ENCODE peak calls at places on chromosomes 5 and 9, in six cellular contexts. One of them, this sample, is unnamed.

GRCh38 chr5:142175039-142175438 is 66.5 kb downstream of the NDFIP1 start:
- DNase-seq in endodermal cell: peak
- DNase-seq in neural progenitor cell: no peak
- DNase-seq in cardiac muscle cell: no peak
- DNase-seq in ovary: no peak
- DNase-seq in coronary artery: no peak
- DNase-seq in this sample: no peak

GRCh38 chr5:149636191-149636860 is 55.0 kb downstream of the ARHGEF37 start:
- DNase-seq in cardiac muscle cell: no peak
- DNase-seq in neural progenitor cell: no peak
- DNase-seq in endodermal cell: no peak
- DNase-seq in coronary artery: no peak
- DNase-seq in ovary: no peak
- DNase-seq in this sample: no peak

GRCh38 chr9:35110327-35110758 is 5.3 kb downstream of the ATOSB start:
- DNase-seq in cardiac muscle cell: no peak
- DNase-seq in neural progenitor cell: no peak
- DNase-seq in ovary: no peak
- DNase-seq in endodermal cell: no peak
- DNase-seq in coronary artery: peak
- DNase-seq in this sample: no peak

GRCh38 chr9:78026416-78026815 is 5.2 kb downstream of the GNAQ start:
- DNase-seq in endodermal cell: no peak
- DNase-seq in neural progenitor cell: no peak
- DNase-seq in cardiac muscle cell: no peak
- DNase-seq in ovary: no peak
- DNase-seq in coronary artery: no peak
- DNase-seq in this sample: no peak

GRCh38 chr9:137406876-137407589 is 15.9 kb downstream of the EXD3 start:
- DNase-seq in cardiac muscle cell: peak
- DNase-seq in coronary artery: no peak
- DNase-seq in ovary: peak
- DNase-seq in endodermal cell: peak
- DNase-seq in neural progenitor cell: peak
- DNase-seq in this sample: no peak

GRCh38 chr5:28779161-28779754 is 1740.9 kb upstream of the CDH9 start:
- DNase-seq in ovary: no peak
- DNase-seq in endodermal cell: no peak
- DNase-seq in cardiac muscle cell: peak
- DNase-seq in neural progenitor cell: peak
- DNase-seq in coronary artery: no peak
- DNase-seq in this sample: no peak

GRCh38 chr5:19739691-19740090 is 248.3 kb downstream of the CDH18 start:
- DNase-seq in cardiac muscle cell: no peak
- DNase-seq in coronary artery: no peak
- DNase-seq in ovary: no peak
- DNase-seq in endodermal cell: no peak
- DNase-seq in neural progenitor cell: peak
- DNase-seq in this sample: no peak

GRCh38 chr5:181121675-181122561 is 9.1 kb downstream of the OR2V1 start:
- DNase-seq in ovary: no peak
- DNase-seq in cardiac muscle cell: no peak
- DNase-seq in neural progenitor cell: no peak
- DNase-seq in endodermal cell: no peak
- DNase-seq in coronary artery: no peak
- DNase-seq in this sample: no peak

GRCh38 chr9:99485461-99485860 is 263.4 kb downstream of the SEC61B start:
- DNase-seq in endodermal cell: no peak
- DNase-seq in ovary: no peak
- DNase-seq in coronary artery: no peak
- DNase-seq in cardiac muscle cell: no peak
- DNase-seq in neural progenitor cell: no peak
- DNase-seq in this sample: no peak

GRCh38 chr9:136700309-136700708 is 12.1 kb upstream of the DIPK1B start:
- DNase-seq in coronary artery: no peak
- DNase-seq in endodermal cell: no peak
- DNase-seq in neural progenitor cell: no peak
- DNase-seq in cardiac muscle cell: no peak
- DNase-seq in ovary: no peak
- DNase-seq in this sample: no peak

GRCh38 chr5:1882337-1883119 is at the start of gene IRX4:
- DNase-seq in ovary: no peak
- DNase-seq in cardiac muscle cell: peak
- DNase-seq in endodermal cell: peak
- DNase-seq in coronary artery: no peak
- DNase-seq in neural progenitor cell: peak
- DNase-seq in this sample: no peak

GRCh38 chr9:79969866-79970265 is 398.1 kb downstream of the TLE4 start:
- DNase-seq in coronary artery: no peak
- DNase-seq in endodermal cell: no peak
- DNase-seq in cardiac muscle cell: no peak
- DNase-seq in neural progenitor cell: no peak
- DNase-seq in ovary: no peak
- DNase-seq in this sample: no peak
- H3K27ac ChIP-seq in coronary artery: no peak
- H3K27ac ChIP-seq in endodermal cell: no peak
- H3K27ac ChIP-seq in cardiac muscle cell: no peak
- H3K27ac ChIP-seq in neural progenitor cell: no peak
- H3K27ac ChIP-seq in ovary: no peak
- H3K27ac ChIP-seq in this sample: no peak

GRCh38 chr9:14935917-14936316 is 25.7 kb upstream of the FREM1 start:
- DNase-seq in endodermal cell: no peak
- DNase-seq in coronary artery: no peak
- DNase-seq in neural progenitor cell: no peak
- DNase-seq in ovary: no peak
- DNase-seq in cardiac muscle cell: no peak
- DNase-seq in this sample: no peak

GRCh38 chr9:14935099-14935710 is 25.0 kb upstream of the FREM1 start:
- DNase-seq in neural progenitor cell: peak
- DNase-seq in coronary artery: no peak
- DNase-seq in cardiac muscle cell: no peak
- DNase-seq in endodermal cell: no peak
- DNase-seq in ovary: no peak
- DNase-seq in this sample: no peak

GRCh38 chr9:14941487-14941886 is 31.3 kb upstream of the FREM1 start:
- DNase-seq in cardiac muscle cell: no peak
- DNase-seq in ovary: no peak
- DNase-seq in coronary artery: no peak
- DNase-seq in endodermal cell: no peak
- DNase-seq in neural progenitor cell: no peak
- DNase-seq in this sample: no peak

GRCh38 chr9:14942037-14942436 is 31.8 kb upstream of the FREM1 start:
- DNase-seq in endodermal cell: no peak
- DNase-seq in coronary artery: no peak
- DNase-seq in cardiac muscle cell: no peak
- DNase-seq in ovary: peak
- DNase-seq in neural progenitor cell: no peak
- DNase-seq in this sample: no peak

DNA sequence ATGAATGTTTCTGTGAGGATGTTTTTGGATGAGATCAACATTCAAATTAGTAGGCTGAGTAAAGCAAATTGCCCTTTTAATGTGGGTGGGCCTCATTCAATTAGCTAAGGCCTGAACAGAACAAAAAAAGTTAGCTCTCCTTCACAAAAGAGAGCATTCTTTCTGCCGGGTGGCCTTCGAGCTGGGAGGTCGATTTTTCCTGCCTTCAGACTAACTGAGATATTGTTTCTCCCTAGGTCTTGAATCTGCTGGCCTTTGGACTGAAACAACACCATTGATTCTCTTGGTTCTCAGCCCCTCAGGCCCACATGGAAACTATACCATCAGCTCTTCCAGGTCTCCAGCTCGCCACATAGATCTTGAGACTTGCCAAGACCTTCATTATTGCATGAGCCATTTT is 29.1 kb upstream of the FREM1 start:
- DNase-seq in coronary artery: no peak
- DNase-seq in endodermal cell: no peak
- DNase-seq in cardiac muscle cell: no peak
- DNase-seq in neural progenitor cell: peak
- DNase-seq in ovary: no peak
- DNase-seq in this sample: no peak
- H3K27ac ChIP-seq in coronary artery: no peak
- H3K27ac ChIP-seq in endodermal cell: no peak
- H3K27ac ChIP-seq in cardiac muscle cell: no peak
- H3K27ac ChIP-seq in neural progenitor cell: no peak
- H3K27ac ChIP-seq in ovary: no peak
- H3K27ac ChIP-seq in this sample: no peak

DNA sequence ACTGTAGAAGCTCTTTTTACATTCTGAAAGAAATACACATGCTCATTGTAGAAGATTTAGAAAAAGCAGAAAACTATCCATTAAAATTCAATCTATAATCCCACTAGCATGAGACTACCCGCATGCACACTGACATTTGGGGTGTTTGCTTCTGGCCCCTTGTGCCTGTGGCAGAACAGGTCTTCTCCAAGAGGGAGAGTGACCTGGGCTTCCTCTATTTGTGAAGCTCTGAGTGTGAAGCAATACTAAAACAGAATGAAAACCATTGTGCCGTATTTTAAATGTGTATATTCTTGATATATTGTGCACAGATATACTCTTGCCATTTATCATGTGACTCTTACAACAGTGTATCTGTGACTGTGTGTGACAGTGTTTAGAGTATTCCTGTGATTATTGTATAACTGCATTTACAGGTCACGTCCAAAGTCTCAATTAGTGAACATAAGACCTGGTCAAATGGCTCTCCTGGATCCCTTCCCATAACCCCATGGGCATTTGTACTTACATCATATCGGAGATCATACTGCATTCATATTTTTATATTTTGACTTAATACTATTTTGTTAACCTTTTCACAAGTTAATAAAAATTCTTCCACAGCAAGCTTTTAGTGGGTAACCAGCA is 14.7 kb upstream of the CPEB4 start:
- DNase-seq in neural progenitor cell: no peak
- DNase-seq in ovary: no peak
- DNase-seq in coronary artery: no peak
- DNase-seq in endodermal cell: no peak
- DNase-seq in cardiac muscle cell: no peak
- DNase-seq in this sample: peak
- H3K27ac ChIP-seq in neural progenitor cell: no peak
- H3K27ac ChIP-seq in ovary: no peak
- H3K27ac ChIP-seq in coronary artery: peak
- H3K27ac ChIP-seq in endodermal cell: no peak
- H3K27ac ChIP-seq in cardiac muscle cell: no peak
- H3K27ac ChIP-seq in this sample: no peak

GRCh38 chr9:96327694-96328352 is 25.8 kb upstream of the HSD17B3 start:
- DNase-seq in coronary artery: no peak
- DNase-seq in neural progenitor cell: peak
- DNase-seq in cardiac muscle cell: peak
- DNase-seq in ovary: no peak
- DNase-seq in endodermal cell: peak
- DNase-seq in this sample: no peak
- H3K27ac ChIP-seq in coronary artery: no peak
- H3K27ac ChIP-seq in neural progenitor cell: no peak
- H3K27ac ChIP-seq in cardiac muscle cell: no peak
- H3K27ac ChIP-seq in ovary: no peak
- H3K27ac ChIP-seq in endodermal cell: no peak
- H3K27ac ChIP-seq in this sample: no peak

DNA sequence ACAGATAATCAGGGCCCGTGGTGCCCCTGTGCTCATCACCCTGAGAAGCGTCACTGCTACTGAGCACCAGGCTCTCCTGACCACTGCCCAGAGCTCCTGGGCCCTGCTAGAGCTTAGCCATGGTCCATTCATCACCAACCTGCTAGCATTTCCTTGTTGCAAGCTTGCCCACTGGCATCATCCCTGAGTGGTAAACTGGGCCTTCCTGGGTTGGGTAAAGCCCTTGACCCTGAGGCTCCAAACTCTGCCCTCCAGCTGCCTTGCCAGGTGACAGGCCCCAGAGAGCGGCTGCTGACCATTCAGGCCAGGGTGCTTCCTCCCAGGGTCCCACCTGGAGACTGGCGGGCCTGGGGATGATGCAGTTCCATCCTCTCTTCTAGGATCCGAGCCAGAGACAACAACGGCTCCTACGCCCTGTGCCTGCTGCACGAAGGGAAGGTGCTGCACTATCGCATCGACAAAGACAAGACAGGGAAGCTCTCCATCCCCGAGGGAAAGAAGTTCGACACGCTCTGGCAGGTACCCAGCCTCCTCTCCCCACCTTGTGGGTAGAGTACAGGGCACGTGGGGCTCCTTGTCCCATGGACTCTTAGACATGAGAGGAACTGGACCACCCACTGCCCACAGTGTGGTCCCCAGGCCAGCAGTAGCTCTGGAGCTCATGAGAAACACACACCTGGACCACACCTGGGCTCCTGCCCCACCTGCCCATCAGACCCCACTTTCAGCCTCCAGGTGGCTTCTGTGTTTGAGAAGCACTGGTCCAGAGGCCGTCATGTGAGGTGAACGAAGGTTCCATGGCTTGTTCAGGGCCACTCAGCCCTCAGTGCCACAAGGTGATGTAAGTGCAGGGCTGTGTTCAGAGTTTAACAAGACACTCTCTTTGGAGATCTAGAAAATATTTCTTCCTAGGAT is 60.5 kb downstream of the SYK start:
- DNase-seq in ovary: no peak
- DNase-seq in endodermal cell: no peak
- DNase-seq in neural progenitor cell: no peak
- DNase-seq in coronary artery: no peak
- DNase-seq in cardiac muscle cell: no peak
- DNase-seq in this sample: no peak
- H3K27ac ChIP-seq in ovary: no peak
- H3K27ac ChIP-seq in endodermal cell: no peak
- H3K27ac ChIP-seq in neural progenitor cell: no peak
- H3K27ac ChIP-seq in coronary artery: no peak
- H3K27ac ChIP-seq in cardiac muscle cell: no peak
- H3K27ac ChIP-seq in this sample: no peak